ENCODE peak calls at places on chromosomes 7 and 10, in nine cellular contexts. One of them, this sample, is unnamed.

GRCh38 chr7:151399305-151399601 is 10.6 kb downstream of the WDR86 start:
- DNase-seq in iPS DF 19.7: no peak
- DNase-seq in adipocyte: no peak
- DNase-seq in H1: no peak
- DNase-seq in amygdala: no peak
- DNase-seq in left cardiac atrium: no peak
- DNase-seq in spleen: peak; percentile 36
- DNase-seq in AG20443: no peak
- DNase-seq in lower lobe of right lung: peak; percentile 13
- DNase-seq in this sample: no peak

GRCh38 chr7:140025814-140026433 is 36.8 kb downstream of the PARP12 start:
- DNase-seq in lower lobe of right lung: no peak
- DNase-seq in left cardiac atrium: no peak
- DNase-seq in amygdala: no peak
- DNase-seq in AG20443: no peak
- DNase-seq in iPS DF 19.7: no peak
- DNase-seq in adipocyte: no peak
- DNase-seq in spleen: no peak
- DNase-seq in H1: no peak
- DNase-seq in this sample: no peak

GRCh38 chr10:5809541-5810154 is 3.6 kb downstream of the GDI2 start:
- DNase-seq in AG20443: no peak
- DNase-seq in iPS DF 19.7: no peak
- DNase-seq in left cardiac atrium: no peak
- DNase-seq in amygdala: no peak
- DNase-seq in lower lobe of right lung: no peak
- DNase-seq in spleen: no peak
- DNase-seq in H1: no peak
- DNase-seq in adipocyte: peak; percentile 18
- DNase-seq in this sample: no peak

GRCh38 chr10:122955892-122956291 is 1.9 kb upstream of the C10orf88 start:
- DNase-seq in iPS DF 19.7: no peak
- DNase-seq in amygdala: no peak
- DNase-seq in lower lobe of right lung: no peak
- DNase-seq in left cardiac atrium: no peak
- DNase-seq in adipocyte: no peak
- DNase-seq in spleen: no peak
- DNase-seq in H1: no peak
- DNase-seq in AG20443: no peak
- DNase-seq in this sample: no peak

GRCh38 chr10:96606946-96607345 is 20.1 kb upstream of the TM9SF3 start:
- DNase-seq in spleen: no peak
- DNase-seq in lower lobe of right lung: no peak
- DNase-seq in H1: no peak
- DNase-seq in adipocyte: no peak
- DNase-seq in iPS DF 19.7: no peak
- DNase-seq in left cardiac atrium: no peak
- DNase-seq in amygdala: no peak
- DNase-seq in AG20443: no peak
- DNase-seq in this sample: no peak

GRCh38 chr7:26535483-26536069 is 243.9 kb downstream of the SNX10 start:
- DNase-seq in left cardiac atrium: no peak
- DNase-seq in AG20443: no peak
- DNase-seq in iPS DF 19.7: no peak
- DNase-seq in lower lobe of right lung: no peak
- DNase-seq in spleen: no peak
- DNase-seq in amygdala: no peak
- DNase-seq in H1: no peak
- DNase-seq in adipocyte: no peak
- DNase-seq in this sample: no peak

GRCh38 chr10:124166431-124167125 is 73.2 kb upstream of the CHST15 start:
- DNase-seq in lower lobe of right lung: no peak
- DNase-seq in amygdala: no peak
- DNase-seq in left cardiac atrium: no peak
- DNase-seq in iPS DF 19.7: no peak
- DNase-seq in adipocyte: no peak
- DNase-seq in AG20443: no peak
- DNase-seq in spleen: peak; percentile 59
- DNase-seq in H1: no peak
- DNase-seq in this sample: no peak

GRCh38 chr10:1187855-1188555 is 131.8 kb downstream of the WDR37 start:
- DNase-seq in left cardiac atrium: no peak
- DNase-seq in lower lobe of right lung: no peak
- DNase-seq in adipocyte: no peak
- DNase-seq in spleen: peak; percentile 30
- DNase-seq in iPS DF 19.7: no peak
- DNase-seq in H1: no peak
- DNase-seq in amygdala: no peak
- DNase-seq in AG20443: no peak
- DNase-seq in this sample: no peak

GRCh38 chr7:155398944-155399343 is 59.0 kb upstream of the EN2 start:
- DNase-seq in iPS DF 19.7: no peak
- DNase-seq in adipocyte: no peak
- DNase-seq in spleen: peak; percentile 69
- DNase-seq in amygdala: no peak
- DNase-seq in left cardiac atrium: no peak
- DNase-seq in H1: no peak
- DNase-seq in lower lobe of right lung: no peak
- DNase-seq in AG20443: no peak
- DNase-seq in this sample: no peak

GRCh38 chr10:24722676-24723385 is 856 bp downstream of the ARHGAP21 start:
- DNase-seq in iPS DF 19.7: no peak
- DNase-seq in spleen: peak; percentile 84
- DNase-seq in left cardiac atrium: peak; percentile 82
- DNase-seq in amygdala: no peak
- DNase-seq in AG20443: peak; percentile 78
- DNase-seq in adipocyte: peak; percentile 86
- DNase-seq in lower lobe of right lung: peak; percentile 66
- DNase-seq in H1: peak; percentile 72
- DNase-seq in this sample: no peak

GRCh38 chr7:158903897-158904541 is 47.7 kb downstream of the DYNC2I1 start:
- DNase-seq in spleen: no peak
- DNase-seq in left cardiac atrium: no peak
- DNase-seq in AG20443: no peak
- DNase-seq in H1: no peak
- DNase-seq in iPS DF 19.7: no peak
- DNase-seq in adipocyte: no peak
- DNase-seq in lower lobe of right lung: no peak
- DNase-seq in amygdala: no peak
- DNase-seq in this sample: no peak

GRCh38 chr10:93309062-93309461 is 173.1 kb downstream of the MYOF start:
- DNase-seq in adipocyte: no peak
- DNase-seq in lower lobe of right lung: no peak
- DNase-seq in spleen: no peak
- DNase-seq in iPS DF 19.7: no peak
- DNase-seq in H1: no peak
- DNase-seq in amygdala: no peak
- DNase-seq in AG20443: peak; percentile 33
- DNase-seq in left cardiac atrium: no peak
- DNase-seq in this sample: no peak

GRCh38 chr10:81889181-81889769 is 14.3 kb downstream of the NRG3 start:
- DNase-seq in adipocyte: no peak
- DNase-seq in H1: no peak
- DNase-seq in iPS DF 19.7: no peak
- DNase-seq in AG20443: no peak
- DNase-seq in spleen: no peak
- DNase-seq in amygdala: no peak
- DNase-seq in lower lobe of right lung: no peak
- DNase-seq in left cardiac atrium: no peak
- DNase-seq in this sample: no peak

GRCh38 chr10:80464557-80465466 is 10.7 kb downstream of the TSPAN14 start:
- DNase-seq in lower lobe of right lung: no peak
- DNase-seq in adipocyte: no peak
- DNase-seq in iPS DF 19.7: peak; percentile 86
- DNase-seq in amygdala: peak; percentile 13
- DNase-seq in spleen: peak; percentile 80
- DNase-seq in left cardiac atrium: no peak
- DNase-seq in AG20443: peak; percentile 52
- DNase-seq in H1: no peak
- DNase-seq in this sample: no peak

GRCh38 chr10:3477683-3478082 is 305.1 kb upstream of the PITRM1 start:
- DNase-seq in left cardiac atrium: no peak
- DNase-seq in H1: no peak
- DNase-seq in amygdala: no peak
- DNase-seq in AG20443: peak; percentile 32
- DNase-seq in iPS DF 19.7: no peak
- DNase-seq in lower lobe of right lung: no peak
- DNase-seq in spleen: no peak
- DNase-seq in adipocyte: peak; percentile 63
- DNase-seq in this sample: no peak

GRCh38 chr10:123974406-123974805 is 82.8 kb upstream of the CPXM2 start:
- DNase-seq in left cardiac atrium: no peak
- DNase-seq in amygdala: no peak
- DNase-seq in iPS DF 19.7: no peak
- DNase-seq in spleen: no peak
- DNase-seq in adipocyte: no peak
- DNase-seq in lower lobe of right lung: no peak
- DNase-seq in H1: peak; percentile 46
- DNase-seq in AG20443: peak; percentile 17
- DNase-seq in this sample: no peak

GRCh38 chr10:121598261-121599249 is at the start of gene FGFR2:
- DNase-seq in amygdala: no peak
- DNase-seq in H1: peak; percentile 90
- DNase-seq in left cardiac atrium: peak; percentile 82
- DNase-seq in spleen: no peak
- DNase-seq in AG20443: peak; percentile 91
- DNase-seq in adipocyte: peak; percentile 66
- DNase-seq in lower lobe of right lung: peak; percentile 83
- DNase-seq in iPS DF 19.7: no peak
- DNase-seq in this sample: peak; percentile 83

GRCh38 chr10:102744374-102745051 is 765 bp downstream of the WBP1L start:
- DNase-seq in H1: no peak
- DNase-seq in spleen: no peak
- DNase-seq in iPS DF 19.7: no peak
- DNase-seq in adipocyte: peak; percentile 53
- DNase-seq in lower lobe of right lung: no peak
- DNase-seq in left cardiac atrium: no peak
- DNase-seq in AG20443: peak; percentile 17
- DNase-seq in amygdala: no peak
- DNase-seq in this sample: peak; percentile 13

GRCh38 chr7:124420367-124420766 is 345.2 kb downstream of the GPR37 start:
- DNase-seq in lower lobe of right lung: no peak
- DNase-seq in left cardiac atrium: no peak
- DNase-seq in H1: no peak
- DNase-seq in iPS DF 19.7: no peak
- DNase-seq in AG20443: no peak
- DNase-seq in adipocyte: no peak
- DNase-seq in spleen: no peak
- DNase-seq in amygdala: no peak
- DNase-seq in this sample: no peak

GRCh38 chr7:50400114-50400513 is 50.0 kb downstream of the FIGNL1 start:
- DNase-seq in spleen: no peak
- DNase-seq in left cardiac atrium: no peak
- DNase-seq in adipocyte: no peak
- DNase-seq in iPS DF 19.7: no peak
- DNase-seq in AG20443: no peak
- DNase-seq in H1: no peak
- DNase-seq in lower lobe of right lung: no peak
- DNase-seq in amygdala: no peak
- DNase-seq in this sample: no peak

GRCh38 chr7:36906956-36907355 is 182.7 kb upstream of the AOAH start:
- DNase-seq in AG20443: no peak
- DNase-seq in iPS DF 19.7: no peak
- DNase-seq in H1: no peak
- DNase-seq in spleen: no peak
- DNase-seq in adipocyte: no peak
- DNase-seq in left cardiac atrium: no peak
- DNase-seq in amygdala: no peak
- DNase-seq in lower lobe of right lung: no peak
- DNase-seq in this sample: no peak

GRCh38 chr7:79598351-79598750 is 144.9 kb upstream of the MAGI2 start:
- DNase-seq in spleen: no peak
- DNase-seq in left cardiac atrium: no peak
- DNase-seq in lower lobe of right lung: no peak
- DNase-seq in H1: no peak
- DNase-seq in iPS DF 19.7: no peak
- DNase-seq in adipocyte: no peak
- DNase-seq in AG20443: no peak
- DNase-seq in amygdala: no peak
- DNase-seq in this sample: no peak

GRCh38 chr7:503046-503574 is 16.5 kb downstream of the PDGFA start:
- DNase-seq in left cardiac atrium: peak; percentile 13
- DNase-seq in spleen: peak; percentile 50
- DNase-seq in lower lobe of right lung: peak; percentile 30
- DNase-seq in AG20443: no peak
- DNase-seq in amygdala: no peak
- DNase-seq in adipocyte: no peak
- DNase-seq in H1: no peak
- DNase-seq in iPS DF 19.7: no peak
- DNase-seq in this sample: no peak

GRCh38 chr7:130593033-130593432 is 75.5 kb downstream of the COPG2 start:
- DNase-seq in amygdala: no peak
- DNase-seq in lower lobe of right lung: no peak
- DNase-seq in adipocyte: no peak
- DNase-seq in H1: no peak
- DNase-seq in AG20443: no peak
- DNase-seq in spleen: no peak
- DNase-seq in left cardiac atrium: no peak
- DNase-seq in iPS DF 19.7: no peak
- DNase-seq in this sample: no peak

GRCh38 chr10:11682896-11683295 is 59.3 kb upstream of the ECHDC3 start:
- DNase-seq in lower lobe of right lung: peak; percentile 26
- DNase-seq in adipocyte: no peak
- DNase-seq in H1: no peak
- DNase-seq in left cardiac atrium: no peak
- DNase-seq in iPS DF 19.7: no peak
- DNase-seq in spleen: peak; percentile 71
- DNase-seq in amygdala: no peak
- DNase-seq in AG20443: no peak
- DNase-seq in this sample: no peak

GRCh38 chr10:33187427-33187999 is 147.0 kb downstream of the NRP1 start:
- DNase-seq in H1: no peak
- DNase-seq in amygdala: no peak
- DNase-seq in spleen: no peak
- DNase-seq in iPS DF 19.7: peak; percentile 33
- DNase-seq in left cardiac atrium: no peak
- DNase-seq in AG20443: no peak
- DNase-seq in adipocyte: no peak
- DNase-seq in lower lobe of right lung: no peak
- DNase-seq in this sample: no peak

GRCh38 chr7:150567846-150568245 is 656 bp downstream of the GIMAP4 start:
- DNase-seq in amygdala: no peak
- DNase-seq in left cardiac atrium: no peak
- DNase-seq in lower lobe of right lung: no peak
- DNase-seq in H1: no peak
- DNase-seq in spleen: no peak
- DNase-seq in iPS DF 19.7: no peak
- DNase-seq in AG20443: no peak
- DNase-seq in adipocyte: no peak
- DNase-seq in this sample: no peak

GRCh38 chr10:31749981-31750850 is 178.4 kb downstream of the ARHGAP12 start:
- DNase-seq in amygdala: no peak
- DNase-seq in lower lobe of right lung: no peak
- DNase-seq in H1: no peak
- DNase-seq in AG20443: no peak
- DNase-seq in adipocyte: no peak
- DNase-seq in left cardiac atrium: peak; percentile 68
- DNase-seq in iPS DF 19.7: no peak
- DNase-seq in spleen: peak; percentile 75
- DNase-seq in this sample: peak; percentile 51

GRCh38 chr7:154770962-154771361 is 232.0 kb downstream of the PAXIP1 start:
- DNase-seq in iPS DF 19.7: no peak
- DNase-seq in adipocyte: no peak
- DNase-seq in amygdala: no peak
- DNase-seq in AG20443: no peak
- DNase-seq in H1: no peak
- DNase-seq in left cardiac atrium: no peak
- DNase-seq in lower lobe of right lung: no peak
- DNase-seq in spleen: no peak
- DNase-seq in this sample: no peak

GRCh38 chr10:122495406-122496340 is 34.3 kb downstream of the HTRA1 start:
- DNase-seq in lower lobe of right lung: peak; percentile 70
- DNase-seq in amygdala: no peak
- DNase-seq in AG20443: no peak
- DNase-seq in H1: no peak
- DNase-seq in adipocyte: peak; percentile 89
- DNase-seq in iPS DF 19.7: no peak
- DNase-seq in left cardiac atrium: no peak
- DNase-seq in spleen: no peak
- DNase-seq in this sample: no peak

GRCh38 chr10:131676046-131676445 is 224.8 kb upstream of the PPP2R2D start:
- DNase-seq in AG20443: no peak
- DNase-seq in iPS DF 19.7: no peak
- DNase-seq in left cardiac atrium: no peak
- DNase-seq in adipocyte: no peak
- DNase-seq in amygdala: no peak
- DNase-seq in H1: no peak
- DNase-seq in spleen: peak; percentile 49
- DNase-seq in lower lobe of right lung: no peak
- DNase-seq in this sample: no peak